ENCODE peak calls at places on chromosomes 1 and 21, in nine cellular contexts. One of them, this sample, is unnamed.
A peak's percentile ranks its signal among the peaks of the same experiment; 100 is the strongest.

GRCh38 chr21:46550511-46550941 is 54.4 kb downstream of the S100B start:
- DNase-seq in mesothelial cell of epicardium: no peak
- DNase-seq in GM12865: peak; percentile 17
- DNase-seq in OCI-LY7: no peak
- DNase-seq in coronary artery: no peak
- DNase-seq in choroid plexus epithelial cell: no peak
- DNase-seq in fibroblast of pulmonary artery: no peak
- DNase-seq in CD4-positive, alpha-beta T cell: peak; percentile 65
- DNase-seq in AG09309: no peak
- DNase-seq in this sample: no peak

GRCh38 chr1:56566994-56567393 is 12.4 kb downstream of the PLPP3 start:
- DNase-seq in choroid plexus epithelial cell: no peak
- DNase-seq in CD4-positive, alpha-beta T cell: no peak
- DNase-seq in fibroblast of pulmonary artery: no peak
- DNase-seq in AG09309: no peak
- DNase-seq in coronary artery: no peak
- DNase-seq in OCI-LY7: no peak
- DNase-seq in mesothelial cell of epicardium: no peak
- DNase-seq in GM12865: no peak
- DNase-seq in this sample: no peak

GRCh38 chr1:44909949-44910594 is 67.0 kb upstream of the PTCH2 start:
- DNase-seq in fibroblast of pulmonary artery: no peak
- DNase-seq in mesothelial cell of epicardium: no peak
- DNase-seq in GM12865: no peak
- DNase-seq in choroid plexus epithelial cell: no peak
- DNase-seq in AG09309: no peak
- DNase-seq in coronary artery: no peak
- DNase-seq in CD4-positive, alpha-beta T cell: no peak
- DNase-seq in OCI-LY7: no peak
- DNase-seq in this sample: no peak

GRCh38 chr1:30422251-30422650 is 301.1 kb downstream of the MATN1 start:
- DNase-seq in mesothelial cell of epicardium: peak; percentile 33
- DNase-seq in GM12865: no peak
- DNase-seq in AG09309: no peak
- DNase-seq in choroid plexus epithelial cell: no peak
- DNase-seq in fibroblast of pulmonary artery: no peak
- DNase-seq in OCI-LY7: no peak
- DNase-seq in CD4-positive, alpha-beta T cell: no peak
- DNase-seq in coronary artery: peak; percentile 47
- DNase-seq in this sample: no peak

GRCh38 chr1:8218351-8219092 is 99.4 kb upstream of the SLC45A1 start:
- DNase-seq in choroid plexus epithelial cell: peak; percentile 59
- DNase-seq in coronary artery: no peak
- DNase-seq in GM12865: no peak
- DNase-seq in OCI-LY7: no peak
- DNase-seq in CD4-positive, alpha-beta T cell: no peak
- DNase-seq in mesothelial cell of epicardium: no peak
- DNase-seq in fibroblast of pulmonary artery: no peak
- DNase-seq in AG09309: no peak
- DNase-seq in this sample: no peak

GRCh38 chr1:90154711-90155110 is 159.8 kb downstream of the ZNF326 start:
- DNase-seq in fibroblast of pulmonary artery: no peak
- DNase-seq in CD4-positive, alpha-beta T cell: no peak
- DNase-seq in GM12865: no peak
- DNase-seq in choroid plexus epithelial cell: no peak
- DNase-seq in OCI-LY7: no peak
- DNase-seq in mesothelial cell of epicardium: no peak
- DNase-seq in AG09309: no peak
- DNase-seq in coronary artery: no peak
- DNase-seq in this sample: no peak

GRCh38 chr1:3186526-3186921 is 117.5 kb downstream of the PRDM16 start:
- DNase-seq in coronary artery: peak; percentile 95
- DNase-seq in mesothelial cell of epicardium: peak; percentile 74
- DNase-seq in CD4-positive, alpha-beta T cell: no peak
- DNase-seq in AG09309: no peak
- DNase-seq in choroid plexus epithelial cell: peak; percentile 11
- DNase-seq in fibroblast of pulmonary artery: peak; percentile 18
- DNase-seq in OCI-LY7: no peak
- DNase-seq in GM12865: no peak
- DNase-seq in this sample: peak; percentile 72

GRCh38 chr1:87688136-87688535 is 359.5 kb downstream of the LMO4 start:
- DNase-seq in OCI-LY7: no peak
- DNase-seq in fibroblast of pulmonary artery: no peak
- DNase-seq in choroid plexus epithelial cell: no peak
- DNase-seq in mesothelial cell of epicardium: no peak
- DNase-seq in CD4-positive, alpha-beta T cell: no peak
- DNase-seq in coronary artery: no peak
- DNase-seq in AG09309: no peak
- DNase-seq in GM12865: no peak
- DNase-seq in this sample: no peak

GRCh38 chr1:28329395-28330153 is 734 bp downstream of the MED18 start:
- DNase-seq in choroid plexus epithelial cell: peak; percentile 53
- DNase-seq in mesothelial cell of epicardium: peak; percentile 40
- DNase-seq in coronary artery: no peak
- DNase-seq in fibroblast of pulmonary artery: peak; percentile 38
- DNase-seq in CD4-positive, alpha-beta T cell: peak; percentile 22
- DNase-seq in OCI-LY7: peak; percentile 60
- DNase-seq in GM12865: peak; percentile 65
- DNase-seq in AG09309: no peak
- DNase-seq in this sample: no peak

GRCh38 chr1:205075642-205076155 is 8.6 kb downstream of the TMEM81 start:
- DNase-seq in coronary artery: no peak
- DNase-seq in fibroblast of pulmonary artery: no peak
- DNase-seq in AG09309: no peak
- DNase-seq in mesothelial cell of epicardium: no peak
- DNase-seq in choroid plexus epithelial cell: no peak
- DNase-seq in GM12865: no peak
- DNase-seq in CD4-positive, alpha-beta T cell: no peak
- DNase-seq in OCI-LY7: no peak
- DNase-seq in this sample: no peak

GRCh38 chr1:34684246-34684645 is 70.6 kb upstream of the GJB5 start:
- DNase-seq in fibroblast of pulmonary artery: no peak
- DNase-seq in mesothelial cell of epicardium: no peak
- DNase-seq in AG09309: no peak
- DNase-seq in OCI-LY7: no peak
- DNase-seq in CD4-positive, alpha-beta T cell: no peak
- DNase-seq in coronary artery: no peak
- DNase-seq in choroid plexus epithelial cell: no peak
- DNase-seq in GM12865: peak; percentile 3
- DNase-seq in this sample: no peak

GRCh38 chr1:118588566-118588965 is 399.6 kb downstream of the TBX15 start:
- DNase-seq in mesothelial cell of epicardium: no peak
- DNase-seq in fibroblast of pulmonary artery: no peak
- DNase-seq in choroid plexus epithelial cell: no peak
- DNase-seq in OCI-LY7: no peak
- DNase-seq in GM12865: no peak
- DNase-seq in AG09309: no peak
- DNase-seq in coronary artery: no peak
- DNase-seq in CD4-positive, alpha-beta T cell: no peak
- DNase-seq in this sample: no peak

GRCh38 chr1:219938706-219939105 is 10.3 kb upstream of the SLC30A10 start:
- DNase-seq in AG09309: peak; percentile 20
- DNase-seq in OCI-LY7: no peak
- DNase-seq in coronary artery: no peak
- DNase-seq in mesothelial cell of epicardium: no peak
- DNase-seq in GM12865: no peak
- DNase-seq in choroid plexus epithelial cell: peak; percentile 37
- DNase-seq in CD4-positive, alpha-beta T cell: no peak
- DNase-seq in fibroblast of pulmonary artery: peak; percentile 15
- DNase-seq in this sample: no peak

GRCh38 chr1:21293537-21294265 is 3.4 kb upstream of the ECE1 start:
- DNase-seq in CD4-positive, alpha-beta T cell: peak; percentile 62
- DNase-seq in choroid plexus epithelial cell: no peak
- DNase-seq in fibroblast of pulmonary artery: no peak
- DNase-seq in OCI-LY7: peak; percentile 68
- DNase-seq in coronary artery: no peak
- DNase-seq in mesothelial cell of epicardium: no peak
- DNase-seq in AG09309: no peak
- DNase-seq in GM12865: peak; percentile 94
- DNase-seq in this sample: no peak

GRCh38 chr1:190320952-190321351 is 156.7 kb downstream of the BRINP3 start:
- DNase-seq in CD4-positive, alpha-beta T cell: no peak
- DNase-seq in AG09309: no peak
- DNase-seq in choroid plexus epithelial cell: peak; percentile 82
- DNase-seq in OCI-LY7: no peak
- DNase-seq in GM12865: no peak
- DNase-seq in fibroblast of pulmonary artery: peak; percentile 77
- DNase-seq in mesothelial cell of epicardium: no peak
- DNase-seq in coronary artery: no peak
- DNase-seq in this sample: no peak

GRCh38 chr1:116375165-116375883 is 2.3 kb downstream of the ATP1A1 start:
- DNase-seq in mesothelial cell of epicardium: no peak
- DNase-seq in AG09309: no peak
- DNase-seq in coronary artery: no peak
- DNase-seq in GM12865: peak; percentile 32
- DNase-seq in choroid plexus epithelial cell: peak; percentile 15
- DNase-seq in fibroblast of pulmonary artery: no peak
- DNase-seq in CD4-positive, alpha-beta T cell: no peak
- DNase-seq in OCI-LY7: peak; percentile 23
- DNase-seq in this sample: no peak

GRCh38 chr1:74697832-74698231 is 24.2 kb upstream of the ERICH3 start:
- DNase-seq in CD4-positive, alpha-beta T cell: no peak
- DNase-seq in fibroblast of pulmonary artery: no peak
- DNase-seq in GM12865: no peak
- DNase-seq in coronary artery: no peak
- DNase-seq in mesothelial cell of epicardium: no peak
- DNase-seq in AG09309: no peak
- DNase-seq in OCI-LY7: no peak
- DNase-seq in choroid plexus epithelial cell: no peak
- DNase-seq in this sample: no peak

GRCh38 chr1:38898653-38899230 is 17.4 kb upstream of the GJA9 start:
- DNase-seq in CD4-positive, alpha-beta T cell: no peak
- DNase-seq in mesothelial cell of epicardium: no peak
- DNase-seq in coronary artery: no peak
- DNase-seq in AG09309: no peak
- DNase-seq in OCI-LY7: no peak
- DNase-seq in fibroblast of pulmonary artery: no peak
- DNase-seq in GM12865: no peak
- DNase-seq in choroid plexus epithelial cell: no peak
- DNase-seq in this sample: no peak

GRCh38 chr1:21541835-21542234 is 32.6 kb downstream of the ALPL start:
- DNase-seq in fibroblast of pulmonary artery: peak; percentile 45
- DNase-seq in coronary artery: no peak
- DNase-seq in CD4-positive, alpha-beta T cell: no peak
- DNase-seq in mesothelial cell of epicardium: no peak
- DNase-seq in AG09309: peak; percentile 57
- DNase-seq in OCI-LY7: no peak
- DNase-seq in GM12865: no peak
- DNase-seq in choroid plexus epithelial cell: peak; percentile 59
- DNase-seq in this sample: no peak

DNA sequence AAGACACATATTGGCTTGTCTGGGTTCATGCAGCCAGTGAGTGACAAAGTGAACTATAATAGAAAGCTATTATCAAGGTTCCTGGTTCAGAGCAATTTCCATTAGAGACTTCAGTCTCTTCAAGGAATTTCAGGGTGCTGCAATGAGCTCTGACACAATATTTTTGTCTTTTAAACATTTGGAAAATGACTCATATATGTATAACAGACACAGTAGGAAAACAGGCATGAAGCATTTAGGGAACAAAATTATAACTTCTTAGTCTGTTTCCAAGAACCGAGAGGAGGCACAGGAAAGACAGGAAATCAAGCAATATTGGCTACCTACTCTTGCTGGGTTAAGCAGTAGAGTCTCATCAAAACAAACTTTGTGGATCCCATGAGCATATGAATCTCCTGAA is 170.4 kb downstream of the PTPRC start:
- DNase-seq in fibroblast of pulmonary artery: peak; percentile 51
- DNase-seq in coronary artery: no peak
- DNase-seq in AG09309: peak; percentile 14
- DNase-seq in GM12865: no peak
- DNase-seq in choroid plexus epithelial cell: peak; percentile 61
- DNase-seq in OCI-LY7: no peak
- DNase-seq in mesothelial cell of epicardium: no peak
- DNase-seq in CD4-positive, alpha-beta T cell: no peak
- DNase-seq in this sample: no peak
- TF ChIP-seq CTCF in fibroblast of pulmonary artery: no peak
- TF ChIP-seq CTCF in coronary artery: no peak
- TF ChIP-seq CTCF in AG09309: no peak
- TF ChIP-seq CTCF in GM12865: no peak
- TF ChIP-seq CTCF in choroid plexus epithelial cell: no peak
- TF ChIP-seq CTCF in OCI-LY7: no peak
- TF ChIP-seq CTCF in mesothelial cell of epicardium: no peak
- TF ChIP-seq CTCF in CD4-positive, alpha-beta T cell: no peak
- TF ChIP-seq CTCF in this sample: no peak

DNA sequence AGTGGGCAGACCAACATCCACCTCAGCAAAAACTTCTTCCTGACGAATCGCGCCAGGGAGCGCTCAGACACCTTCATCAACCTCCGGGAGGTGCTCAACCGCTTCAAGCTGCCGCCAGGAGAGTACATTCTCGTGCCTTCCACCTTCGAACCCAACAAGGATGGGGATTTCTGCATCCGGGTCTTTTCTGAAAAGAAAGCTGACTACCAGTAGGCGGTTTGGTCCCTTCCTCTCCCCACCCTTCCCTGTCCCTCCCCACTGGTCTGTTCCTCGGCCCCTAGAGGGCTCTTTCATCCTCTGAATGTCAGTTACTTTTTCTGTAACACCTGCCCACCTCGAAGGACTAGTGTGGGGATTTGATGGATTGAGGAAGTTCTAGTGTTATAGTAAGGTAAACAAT is 46.9 kb downstream of the CAPN2 start:
- DNase-seq in OCI-LY7: no peak
- DNase-seq in coronary artery: no peak
- DNase-seq in AG09309: no peak
- DNase-seq in choroid plexus epithelial cell: no peak
- DNase-seq in fibroblast of pulmonary artery: no peak
- DNase-seq in mesothelial cell of epicardium: no peak
- DNase-seq in CD4-positive, alpha-beta T cell: no peak
- DNase-seq in GM12865: no peak
- DNase-seq in this sample: no peak
- TF ChIP-seq CTCF in OCI-LY7: peak; percentile 45
- TF ChIP-seq CTCF in coronary artery: no peak
- TF ChIP-seq CTCF in AG09309: no peak
- TF ChIP-seq CTCF in choroid plexus epithelial cell: peak; percentile 26
- TF ChIP-seq CTCF in fibroblast of pulmonary artery: no peak
- TF ChIP-seq CTCF in mesothelial cell of epicardium: no peak
- TF ChIP-seq CTCF in CD4-positive, alpha-beta T cell: no peak
- TF ChIP-seq CTCF in GM12865: no peak
- TF ChIP-seq CTCF in this sample: no peak

GRCh38 chr1:202274611-202275010 is 67.1 kb downstream of the UBE2T start:
- DNase-seq in OCI-LY7: peak; percentile 47
- DNase-seq in mesothelial cell of epicardium: no peak
- DNase-seq in choroid plexus epithelial cell: peak; percentile 50
- DNase-seq in AG09309: no peak
- DNase-seq in coronary artery: no peak
- DNase-seq in CD4-positive, alpha-beta T cell: peak; percentile 47
- DNase-seq in GM12865: peak; percentile 44
- DNase-seq in fibroblast of pulmonary artery: peak; percentile 69
- DNase-seq in this sample: no peak
- TF ChIP-seq CTCF in OCI-LY7: peak; percentile 74
- TF ChIP-seq CTCF in mesothelial cell of epicardium: no peak
- TF ChIP-seq CTCF in choroid plexus epithelial cell: peak; percentile 70
- TF ChIP-seq CTCF in AG09309: peak; percentile 71
- TF ChIP-seq CTCF in coronary artery: no peak
- TF ChIP-seq CTCF in CD4-positive, alpha-beta T cell: peak; percentile 58
- TF ChIP-seq CTCF in GM12865: peak; percentile 53
- TF ChIP-seq CTCF in fibroblast of pulmonary artery: peak; percentile 75
- TF ChIP-seq CTCF in this sample: no peak

DNA sequence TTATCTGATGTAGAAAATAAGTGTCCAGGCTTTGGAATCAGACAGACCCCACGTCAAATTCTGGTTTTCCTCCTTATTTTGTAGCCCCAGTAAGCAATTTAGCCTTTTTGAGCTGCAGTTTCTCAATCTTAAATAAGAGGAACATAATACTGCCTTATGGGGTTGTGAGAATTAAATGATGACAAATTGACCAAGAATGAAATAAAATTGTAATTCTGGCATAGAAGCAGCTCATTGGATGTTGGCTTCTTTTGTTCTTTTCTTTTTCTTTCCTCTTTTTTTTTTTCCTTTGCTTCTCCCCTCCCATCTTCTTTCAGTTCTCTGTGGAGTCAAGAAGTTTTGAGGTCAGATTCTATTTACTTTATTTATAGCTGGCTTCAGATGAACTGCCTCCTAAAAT is 81.0 kb downstream of the CACHD1 start:
- DNase-seq in AG09309: no peak
- DNase-seq in CD4-positive, alpha-beta T cell: no peak
- DNase-seq in choroid plexus epithelial cell: no peak
- DNase-seq in GM12865: no peak
- DNase-seq in OCI-LY7: no peak
- DNase-seq in coronary artery: no peak
- DNase-seq in mesothelial cell of epicardium: no peak
- DNase-seq in fibroblast of pulmonary artery: no peak
- DNase-seq in this sample: no peak
- TF ChIP-seq CTCF in AG09309: no peak
- TF ChIP-seq CTCF in CD4-positive, alpha-beta T cell: no peak
- TF ChIP-seq CTCF in choroid plexus epithelial cell: no peak
- TF ChIP-seq CTCF in GM12865: no peak
- TF ChIP-seq CTCF in OCI-LY7: no peak
- TF ChIP-seq CTCF in coronary artery: no peak
- TF ChIP-seq CTCF in mesothelial cell of epicardium: no peak
- TF ChIP-seq CTCF in fibroblast of pulmonary artery: no peak
- TF ChIP-seq CTCF in this sample: no peak

This sample was measured in omental fat pad.